ENCODE peak calls at places on chromosome 12, in four cellular contexts. E is tibial nerve, B is esophagus muscularis mucosa, P is stomach. O is an unnamed sample.

GRCh38 chr12:100266163-100266801 is 597 bp downstream of the DEPDC4 start:
- DNase-seq in E (no peak), B (no peak), P (no peak), O (no peak)

GRCh38 chr12:48890657-48891418 is 25.2 kb upstream of the RND1 start:
- DNase-seq in E (peak), B (no peak), P (peak), O (peak)

GRCh38 chr12:11732023-11732422 is 82.5 kb downstream of the ETV6 start:
- DNase-seq in E (no peak), B (no peak), P (no peak), O (no peak)

GRCh38 chr12:2215709-2216560 is 163.1 kb downstream of the CACNA1C start:
- DNase-seq in E (no peak), B (no peak), P (no peak), O (no peak)

GRCh38 chr12:124125472-124125871 is 152.5 kb downstream of the ZNF664 start:
- DNase-seq in E (no peak), B (no peak), P (no peak), O (no peak)

GRCh38 chr12:65742481-65742971 is 81.8 kb upstream of the HMGA2 start:
- DNase-seq in E (no peak), B (peak), P (no peak), O (no peak)

GRCh38 chr12:75666980-75667359 is 155.6 kb upstream of the KRR1 start:
- DNase-seq in E (no peak), B (no peak), P (no peak), O (no peak)

GRCh38 chr12:4615667-4616066 is 33.2 kb downstream of the AKAP3 start:
- DNase-seq in E (no peak), B (peak), P (no peak), O (no peak)

GRCh38 chr12:76033116-76034001 is 1.8 kb upstream of the PHLDA1 start:
- DNase-seq in E (no peak), B (no peak), P (no peak), O (no peak)

GRCh38 chr12:11513288-11513687 is 117.9 kb upstream of the PRB2 start:
- DNase-seq in E (no peak), B (no peak), P (no peak), O (no peak)

GRCh38 chr12:49346659-49347306 is at the start of gene DNAJC22:
- DNase-seq in E (no peak), B (no peak), P (peak), O (no peak)

GRCh38 chr12:115998119-115998633 is 279.3 kb downstream of the MED13L start:
- DNase-seq in E (no peak), B (no peak), P (no peak), O (no peak)

GRCh38 chr12:106957617-106958016 is 1.9 kb downstream of the TMEM263 start:
- DNase-seq in E (no peak), B (no peak), P (no peak), O (no peak)

GRCh38 chr12:6062427-6063378 is 61.8 kb downstream of the VWF start:
- DNase-seq in E (no peak), B (no peak), P (peak), O (no peak)

GRCh38 chr12:131799828-131800593 is 28.2 kb upstream of the MMP17 start:
- DNase-seq in E (no peak), B (no peak), P (no peak), O (no peak)

GRCh38 chr12:124391340-124392261 is 96.7 kb downstream of the RFLNA start:
- DNase-seq in E (peak), B (no peak), P (peak), O (peak)

GRCh38 chr12:94553130-94553519 is 93.5 kb upstream of the CEP83 start:
- DNase-seq in E (no peak), B (no peak), P (no peak), O (peak)

GRCh38 chr12:119990382-119990874 is 1.4 kb downstream of the BICDL1 start:
- DNase-seq in E (no peak), B (no peak), P (no peak), O (no peak)

GRCh38 chr12:45863332-45863731 is 127.0 kb downstream of the SCAF11 start:
- DNase-seq in E (no peak), B (no peak), P (no peak), O (no peak)

GRCh38 chr12:79592865-79593264 is 97.9 kb downstream of the PAWR start:
- DNase-seq in E (no peak), B (no peak), P (no peak), O (no peak)

GRCh38 chr12:106753526-106753925 is 21.0 kb upstream of the RIC8B start:
- DNase-seq in E (no peak), B (no peak), P (peak), O (no peak)

GRCh38 chr12:6998708-6999451 is 19.4 kb downstream of the LPCAT3 start:
- DNase-seq in E (no peak), B (no peak), P (no peak), O (no peak)

DNA sequence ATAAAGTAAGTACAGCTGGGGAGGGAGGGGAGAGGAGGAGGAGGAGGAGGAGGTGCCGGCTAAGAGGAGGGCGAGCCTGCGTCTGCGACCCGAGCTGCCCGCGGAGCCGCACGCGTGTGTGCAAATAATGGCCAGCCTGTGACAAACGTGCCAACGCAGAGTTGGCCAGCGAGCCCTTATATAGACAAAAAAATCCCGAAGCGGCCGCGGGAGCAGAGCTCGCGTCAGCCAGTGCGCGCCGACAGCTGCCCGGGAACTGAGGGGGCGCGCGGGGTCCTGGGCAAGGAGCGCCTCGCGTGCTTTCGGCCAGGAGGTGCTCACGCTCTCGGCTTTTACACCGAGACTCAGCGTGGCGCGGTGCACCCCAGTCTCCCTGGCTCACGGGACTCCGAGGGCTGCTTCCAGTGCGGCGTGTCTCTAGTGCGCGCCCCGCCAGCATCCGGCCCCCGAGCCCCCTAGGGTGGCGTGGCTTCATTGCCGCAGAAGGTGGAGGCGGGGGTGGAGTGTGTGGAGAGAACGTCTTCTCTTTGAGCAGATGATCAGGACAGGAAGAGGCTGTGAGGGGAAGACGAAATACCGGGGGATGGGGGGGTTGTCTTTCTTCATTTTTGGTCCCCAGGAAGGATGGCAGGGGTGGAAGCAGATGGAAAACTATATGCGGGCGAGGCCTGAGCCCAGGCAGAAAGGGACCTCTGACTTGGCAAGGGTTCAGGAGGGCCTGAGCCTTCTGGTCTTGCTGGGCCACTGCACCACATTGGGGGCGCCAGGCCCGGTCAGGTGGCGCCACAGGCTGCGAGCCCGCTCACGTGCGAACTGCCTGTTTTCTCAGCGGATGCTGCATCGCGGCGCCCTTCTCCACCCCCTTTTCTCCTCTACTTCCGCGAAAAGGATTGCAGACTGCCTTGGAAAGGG is 659 bp downstream of the SLC16A7 start:
- DNase-seq in E (peak), B (peak), P (peak), O (peak)
- TF ChIP-seq EP300 in E (peak), B (peak), P (peak), O (peak)

DNA sequence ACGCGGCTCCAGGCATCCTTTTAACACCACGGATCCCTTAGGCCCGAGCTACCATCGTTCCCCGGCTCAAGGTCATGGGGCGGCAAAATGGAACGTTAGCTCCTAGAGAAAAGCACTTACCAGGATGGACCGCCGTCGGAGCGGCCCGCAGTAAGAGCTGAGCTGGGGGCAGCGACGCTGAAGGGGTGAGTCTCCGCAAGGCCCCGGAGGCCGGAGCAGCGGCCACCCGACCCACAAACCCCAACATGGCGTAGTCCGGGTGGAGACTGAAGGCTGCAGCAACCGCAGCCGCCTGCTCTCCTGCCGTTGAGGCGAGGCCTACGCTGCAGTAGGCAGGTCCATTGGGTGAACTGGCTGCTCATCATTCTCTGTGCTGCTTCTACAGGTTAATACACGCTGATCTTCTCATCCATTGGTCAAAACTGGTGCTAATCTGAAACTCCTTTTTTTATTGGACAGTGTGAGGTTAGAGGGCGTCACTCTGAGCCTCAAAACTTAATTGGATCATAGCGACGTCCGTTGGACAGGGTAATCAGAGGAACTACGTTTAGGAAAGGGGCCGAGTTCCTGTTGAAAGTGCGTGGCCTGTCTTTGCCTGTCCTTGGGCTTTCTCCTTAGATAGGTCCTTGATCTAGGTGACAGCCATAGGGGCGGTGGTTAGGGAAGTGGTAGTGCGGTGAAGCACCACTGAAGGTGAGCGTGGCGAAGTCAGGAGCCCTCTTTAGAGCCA is at the start of gene ATP5F1B:
- DNase-seq in E (peak), B (peak), P (peak), O (peak)
- TF ChIP-seq EP300 in E (peak), B (no peak), P (no peak), O (no peak)

GRCh38 chr12:82708056-82708455 is 21.4 kb downstream of the TMTC2 start:
- DNase-seq in E (no peak), B (no peak), P (no peak), O (no peak)
- TF ChIP-seq EP300 in E (no peak), B (no peak), P (no peak), O (no peak)

DNA sequence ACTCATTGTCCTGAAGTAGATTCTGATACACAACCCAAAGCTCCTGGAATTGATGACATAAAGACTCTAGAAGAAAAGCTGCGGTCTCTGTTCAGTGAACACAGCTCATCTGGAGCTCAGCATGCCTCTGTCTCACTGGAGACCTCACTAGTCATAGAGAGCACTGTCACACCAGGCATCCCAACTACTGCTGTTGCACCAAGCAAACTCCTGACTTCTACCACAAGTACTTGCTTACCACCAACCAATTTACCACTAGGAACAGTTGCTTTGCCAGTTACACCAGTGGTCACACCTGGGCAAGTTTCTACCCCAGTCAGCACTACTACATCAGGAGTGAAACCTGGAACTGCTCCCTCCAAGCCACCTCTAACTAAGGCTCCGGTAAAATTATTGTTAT is 63.8 kb downstream of the RAD52 start:
- DNase-seq in E (no peak), B (no peak), P (no peak), O (no peak)
- TF ChIP-seq EP300 in E (no peak), B (no peak), P (no peak), O (no peak)

DNA sequence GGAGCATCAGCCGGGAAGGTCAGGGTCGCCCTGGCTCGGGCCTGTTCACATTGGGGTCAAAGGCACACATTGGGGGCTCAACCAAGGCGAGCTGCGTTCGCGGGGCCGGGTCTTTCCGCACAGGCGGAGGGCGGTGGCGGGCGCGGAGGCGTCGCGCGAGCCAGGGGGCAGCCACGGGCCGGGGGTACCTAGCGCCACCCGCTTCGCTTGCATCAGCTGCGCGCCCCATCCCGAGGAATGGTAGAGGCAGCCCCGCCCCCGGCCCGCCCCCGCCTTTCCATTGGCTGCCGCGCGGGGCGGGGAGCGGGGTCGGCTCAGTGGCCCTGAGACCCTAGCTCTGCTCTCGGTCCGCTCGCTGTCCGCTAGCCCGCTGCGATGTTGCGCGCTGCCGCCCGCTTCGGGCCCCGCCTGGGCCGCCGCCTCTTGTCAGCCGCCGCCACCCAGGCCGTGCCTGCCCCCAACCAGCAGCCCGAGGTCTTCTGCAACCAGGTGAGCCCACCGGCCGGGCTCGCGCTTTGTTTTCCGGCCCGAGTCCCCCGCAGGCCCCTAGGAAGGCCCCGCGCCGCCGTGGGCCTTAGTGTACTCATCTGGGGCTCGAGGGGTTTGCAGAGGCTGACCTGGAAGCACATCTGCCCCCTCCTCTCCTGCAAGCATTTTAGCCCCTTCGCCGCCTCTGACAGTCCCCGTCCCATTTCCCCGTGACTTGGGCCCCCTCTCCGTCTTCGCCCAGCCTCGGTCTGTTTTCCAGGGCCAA is at the start of gene ALDH2:
- DNase-seq in E (peak), B (no peak), P (peak), O (peak)
- TF ChIP-seq EP300 in E (peak), B (no peak), P (no peak), O (no peak)

DNA sequence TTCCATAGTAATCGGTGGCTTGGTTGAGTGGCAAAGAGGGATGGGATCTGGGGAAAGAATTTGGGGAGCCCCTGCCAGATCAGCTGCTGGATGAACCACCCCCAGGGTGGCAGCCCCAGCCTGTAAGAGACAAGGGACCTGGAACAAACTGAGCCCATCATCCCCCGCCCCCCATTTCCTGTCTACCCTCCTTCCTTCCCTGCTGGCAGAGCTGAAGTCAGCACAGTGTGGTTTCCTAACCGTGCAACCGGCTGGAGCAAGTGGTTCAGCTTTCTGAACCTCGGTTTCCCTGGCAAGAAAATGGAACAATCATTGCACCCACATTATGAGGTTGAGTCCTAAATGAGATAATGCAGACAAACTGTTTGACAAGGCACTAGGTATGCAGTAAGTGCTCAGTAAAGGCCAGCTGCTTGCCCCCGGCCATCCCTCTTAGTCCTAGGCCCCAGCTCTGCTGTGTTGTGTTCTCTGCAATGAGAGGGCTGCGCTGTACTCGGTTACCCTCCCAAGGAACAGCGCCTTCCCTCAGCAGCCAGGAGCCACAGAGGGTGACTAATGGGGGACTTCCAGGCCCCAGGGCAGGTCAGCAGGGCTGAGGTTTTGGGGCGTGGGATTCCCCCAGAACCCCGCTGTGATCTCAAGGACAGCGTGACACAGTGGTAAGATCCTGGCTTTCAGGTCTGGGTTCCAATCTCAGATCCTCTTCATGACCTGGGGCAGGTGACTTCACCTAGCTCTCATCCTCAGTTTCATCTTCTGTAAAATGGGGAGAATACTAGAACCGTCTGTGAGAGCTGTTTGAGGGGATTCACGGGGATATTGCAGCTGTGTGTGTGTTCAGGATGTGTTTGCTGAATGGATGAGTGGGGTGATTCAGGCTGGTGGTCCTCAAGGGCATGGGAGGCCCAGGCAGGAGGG is 16.5 kb downstream of the SELPLG start:
- DNase-seq in E (no peak), B (no peak), P (no peak), O (no peak)
- TF ChIP-seq EP300 in E (no peak), B (no peak), P (no peak), O (no peak)